ENCODE peak calls at places on chromosomes 5 and 9, in ten cellular contexts. One of them, this sample, is unnamed.

GRCh38 chr9:132372177-132373095 is 17.6 kb upstream of the SETX start:
- DNase-seq in adipocyte: no peak
- DNase-seq in GM18507: no peak
- DNase-seq in colonic mucosa: peak; percentile 37
- DNase-seq in D341Med: peak; percentile 71
- DNase-seq in EH: peak; percentile 61
- DNase-seq in endodermal cell: peak; percentile 35
- DNase-seq in T-helper 1 cell: no peak
- DNase-seq in chondrocyte: no peak
- DNase-seq in left lung: no peak
- DNase-seq in this sample: no peak

GRCh38 chr9:17229945-17230560 is 95.2 kb downstream of the CNTLN start:
- DNase-seq in endodermal cell: no peak
- DNase-seq in chondrocyte: no peak
- DNase-seq in GM18507: no peak
- DNase-seq in EH: no peak
- DNase-seq in T-helper 1 cell: no peak
- DNase-seq in D341Med: no peak
- DNase-seq in left lung: no peak
- DNase-seq in adipocyte: no peak
- DNase-seq in colonic mucosa: no peak
- DNase-seq in this sample: no peak

GRCh38 chr9:26945591-26945990 is 1.5 kb downstream of the PLAA start:
- DNase-seq in colonic mucosa: no peak
- DNase-seq in T-helper 1 cell: no peak
- DNase-seq in EH: no peak
- DNase-seq in left lung: no peak
- DNase-seq in endodermal cell: no peak
- DNase-seq in GM18507: no peak
- DNase-seq in chondrocyte: no peak
- DNase-seq in D341Med: no peak
- DNase-seq in adipocyte: peak; percentile 18
- DNase-seq in this sample: no peak

GRCh38 chr9:109016132-109016531 is 2.8 kb upstream of the CTNNAL1 start:
- DNase-seq in chondrocyte: no peak
- DNase-seq in left lung: no peak
- DNase-seq in EH: no peak
- DNase-seq in T-helper 1 cell: no peak
- DNase-seq in GM18507: no peak
- DNase-seq in D341Med: no peak
- DNase-seq in colonic mucosa: no peak
- DNase-seq in endodermal cell: no peak
- DNase-seq in adipocyte: peak; percentile 16
- DNase-seq in this sample: no peak

GRCh38 chr5:83015676-83016075 is 61.5 kb downstream of the TMEM167A start:
- DNase-seq in adipocyte: peak; percentile 11
- DNase-seq in EH: peak; percentile 1
- DNase-seq in GM18507: no peak
- DNase-seq in endodermal cell: peak; percentile 74
- DNase-seq in colonic mucosa: no peak
- DNase-seq in D341Med: no peak
- DNase-seq in left lung: no peak
- DNase-seq in T-helper 1 cell: no peak
- DNase-seq in chondrocyte: no peak
- DNase-seq in this sample: no peak

GRCh38 chr5:377326-377981 is 55.9 kb downstream of the AHRR start:
- DNase-seq in T-helper 1 cell: no peak
- DNase-seq in EH: no peak
- DNase-seq in adipocyte: no peak
- DNase-seq in endodermal cell: peak; percentile 36
- DNase-seq in D341Med: peak; percentile 22
- DNase-seq in colonic mucosa: peak; percentile 14
- DNase-seq in GM18507: no peak
- DNase-seq in left lung: peak; percentile 65
- DNase-seq in chondrocyte: peak; percentile 64
- DNase-seq in this sample: peak; percentile 2

GRCh38 chr5:140041492-140042421 is 1.3 kb downstream of the NRG2 start:
- DNase-seq in chondrocyte: peak; percentile 88
- DNase-seq in colonic mucosa: peak; percentile 22
- DNase-seq in left lung: peak; percentile 78
- DNase-seq in T-helper 1 cell: no peak
- DNase-seq in adipocyte: peak; percentile 64
- DNase-seq in GM18507: no peak
- DNase-seq in D341Med: peak; percentile 45
- DNase-seq in endodermal cell: peak; percentile 66
- DNase-seq in EH: peak; percentile 80
- DNase-seq in this sample: peak; percentile 7

GRCh38 chr5:32642276-32643002 is 57.1 kb downstream of the SUB1 start:
- DNase-seq in chondrocyte: no peak
- DNase-seq in adipocyte: peak; percentile 73
- DNase-seq in left lung: no peak
- DNase-seq in T-helper 1 cell: no peak
- DNase-seq in colonic mucosa: no peak
- DNase-seq in D341Med: no peak
- DNase-seq in endodermal cell: no peak
- DNase-seq in GM18507: no peak
- DNase-seq in EH: peak; percentile 63
- DNase-seq in this sample: no peak

GRCh38 chr5:6827815-6828214 is 114.6 kb downstream of the TENT4A start:
- DNase-seq in chondrocyte: no peak
- DNase-seq in T-helper 1 cell: no peak
- DNase-seq in adipocyte: no peak
- DNase-seq in D341Med: no peak
- DNase-seq in GM18507: no peak
- DNase-seq in EH: no peak
- DNase-seq in endodermal cell: no peak
- DNase-seq in left lung: no peak
- DNase-seq in colonic mucosa: no peak
- DNase-seq in this sample: no peak

GRCh38 chr5:131792900-131793299 is 3.9 kb downstream of the FNIP1 start:
- DNase-seq in T-helper 1 cell: no peak
- DNase-seq in GM18507: no peak
- DNase-seq in chondrocyte: no peak
- DNase-seq in EH: no peak
- DNase-seq in D341Med: no peak
- DNase-seq in adipocyte: no peak
- DNase-seq in colonic mucosa: no peak
- DNase-seq in left lung: no peak
- DNase-seq in endodermal cell: no peak
- DNase-seq in this sample: no peak

GRCh38 chr5:128645582-128645981 is 107.5 kb upstream of the FBN2 start:
- DNase-seq in EH: peak; percentile 86
- DNase-seq in endodermal cell: no peak
- DNase-seq in T-helper 1 cell: no peak
- DNase-seq in left lung: no peak
- DNase-seq in colonic mucosa: no peak
- DNase-seq in chondrocyte: no peak
- DNase-seq in D341Med: no peak
- DNase-seq in GM18507: no peak
- DNase-seq in adipocyte: peak; percentile 68
- DNase-seq in this sample: no peak

GRCh38 chr9:82764270-82764669 is 298.7 kb downstream of the RASEF start:
- DNase-seq in GM18507: no peak
- DNase-seq in left lung: no peak
- DNase-seq in EH: no peak
- DNase-seq in adipocyte: no peak
- DNase-seq in endodermal cell: no peak
- DNase-seq in D341Med: no peak
- DNase-seq in T-helper 1 cell: no peak
- DNase-seq in chondrocyte: no peak
- DNase-seq in colonic mucosa: no peak
- DNase-seq in this sample: no peak

GRCh38 chr9:107158321-107158720 is 124.8 kb upstream of the RAD23B start:
- DNase-seq in left lung: no peak
- DNase-seq in colonic mucosa: no peak
- DNase-seq in chondrocyte: no peak
- DNase-seq in GM18507: no peak
- DNase-seq in endodermal cell: peak; percentile 84
- DNase-seq in EH: peak; percentile 45
- DNase-seq in adipocyte: peak; percentile 63
- DNase-seq in T-helper 1 cell: no peak
- DNase-seq in D341Med: peak; percentile 70
- DNase-seq in this sample: no peak

GRCh38 chr9:72687331-72687730 is 165.9 kb downstream of the TMC1 start:
- DNase-seq in T-helper 1 cell: no peak
- DNase-seq in adipocyte: no peak
- DNase-seq in chondrocyte: no peak
- DNase-seq in colonic mucosa: no peak
- DNase-seq in EH: no peak
- DNase-seq in left lung: no peak
- DNase-seq in endodermal cell: no peak
- DNase-seq in D341Med: no peak
- DNase-seq in GM18507: no peak
- DNase-seq in this sample: no peak

GRCh38 chr5:35313296-35313695 is 83.0 kb upstream of the PRLR start:
- DNase-seq in adipocyte: peak; percentile 54
- DNase-seq in endodermal cell: no peak
- DNase-seq in colonic mucosa: no peak
- DNase-seq in GM18507: no peak
- DNase-seq in EH: peak; percentile 36
- DNase-seq in T-helper 1 cell: no peak
- DNase-seq in chondrocyte: no peak
- DNase-seq in left lung: no peak
- DNase-seq in D341Med: no peak
- DNase-seq in this sample: no peak

GRCh38 chr5:76294573-76294972 is 108.5 kb upstream of the IQGAP2 start:
- DNase-seq in EH: no peak
- DNase-seq in D341Med: no peak
- DNase-seq in colonic mucosa: no peak
- DNase-seq in adipocyte: no peak
- DNase-seq in left lung: no peak
- DNase-seq in GM18507: no peak
- DNase-seq in T-helper 1 cell: no peak
- DNase-seq in chondrocyte: no peak
- DNase-seq in endodermal cell: no peak
- DNase-seq in this sample: no peak

GRCh38 chr5:125492977-125493376 is 746.5 kb upstream of the ZNF608 start:
- DNase-seq in EH: no peak
- DNase-seq in colonic mucosa: no peak
- DNase-seq in GM18507: no peak
- DNase-seq in left lung: no peak
- DNase-seq in adipocyte: no peak
- DNase-seq in endodermal cell: no peak
- DNase-seq in D341Med: peak; percentile 60
- DNase-seq in chondrocyte: no peak
- DNase-seq in T-helper 1 cell: no peak
- DNase-seq in this sample: no peak

GRCh38 chr9:7756088-7756487 is 43.5 kb downstream of the DMAC1 start:
- DNase-seq in left lung: no peak
- DNase-seq in T-helper 1 cell: no peak
- DNase-seq in D341Med: no peak
- DNase-seq in colonic mucosa: no peak
- DNase-seq in endodermal cell: no peak
- DNase-seq in EH: no peak
- DNase-seq in GM18507: peak; percentile 8
- DNase-seq in chondrocyte: no peak
- DNase-seq in adipocyte: no peak
- DNase-seq in this sample: no peak

GRCh38 chr5:74266836-74267235 is 373.7 kb downstream of the ENC1 start:
- DNase-seq in EH: no peak
- DNase-seq in adipocyte: no peak
- DNase-seq in T-helper 1 cell: no peak
- DNase-seq in D341Med: peak; percentile 53
- DNase-seq in left lung: no peak
- DNase-seq in colonic mucosa: no peak
- DNase-seq in chondrocyte: no peak
- DNase-seq in GM18507: no peak
- DNase-seq in endodermal cell: no peak
- DNase-seq in this sample: no peak

GRCh38 chr9:112061152-112061740 is 113.9 kb downstream of the SUSD1 start:
- DNase-seq in left lung: no peak
- DNase-seq in chondrocyte: no peak
- DNase-seq in colonic mucosa: peak; percentile 68
- DNase-seq in EH: peak; percentile 97
- DNase-seq in adipocyte: peak; percentile 93
- DNase-seq in D341Med: no peak
- DNase-seq in GM18507: no peak
- DNase-seq in T-helper 1 cell: no peak
- DNase-seq in endodermal cell: no peak
- DNase-seq in this sample: no peak

GRCh38 chr9:311837-312236 is 97.2 kb downstream of the DOCK8 start:
- DNase-seq in colonic mucosa: no peak
- DNase-seq in left lung: no peak
- DNase-seq in endodermal cell: peak; percentile 51
- DNase-seq in GM18507: no peak
- DNase-seq in chondrocyte: no peak
- DNase-seq in T-helper 1 cell: no peak
- DNase-seq in adipocyte: no peak
- DNase-seq in D341Med: no peak
- DNase-seq in EH: no peak
- DNase-seq in this sample: no peak

This sample was measured in prostate gland.